ENCODE peak calls at places on chromosomes 7 and 10, in five cellular contexts. One of them, this sample, is unnamed.
A peak's percentile ranks its signal among the peaks of the same experiment; 100 is the strongest.

GRCh38 chr10:43120948-43121290 is 17.3 kb upstream of the CSGALNACT2 start:
- DNase-seq in HTR-8/SVneo: no peak
- DNase-seq in Daoy: peak; percentile 43
- DNase-seq in Peyer's patch: no peak
- DNase-seq in cardiac fibroblast: no peak
- DNase-seq in this sample: peak; percentile 17

GRCh38 chr7:22351878-22352277 is 5.1 kb downstream of the RAPGEF5 start:
- DNase-seq in cardiac fibroblast: no peak
- DNase-seq in HTR-8/SVneo: no peak
- DNase-seq in Peyer's patch: no peak
- DNase-seq in Daoy: peak; percentile 33
- DNase-seq in this sample: no peak

GRCh38 chr10:119289227-119289925 is 82.0 kb downstream of the GRK5 start:
- DNase-seq in Peyer's patch: no peak
- DNase-seq in HTR-8/SVneo: no peak
- DNase-seq in Daoy: no peak
- DNase-seq in cardiac fibroblast: no peak
- DNase-seq in this sample: peak; percentile 29

GRCh38 chr10:58791137-58791536 is 278.5 kb downstream of the BICC1 start:
- DNase-seq in Daoy: no peak
- DNase-seq in HTR-8/SVneo: no peak
- DNase-seq in Peyer's patch: no peak
- DNase-seq in cardiac fibroblast: peak; percentile 64
- DNase-seq in this sample: no peak

GRCh38 chr7:120502132-120502531 is 229.2 kb downstream of the KCND2 start:
- DNase-seq in Peyer's patch: no peak
- DNase-seq in Daoy: no peak
- DNase-seq in cardiac fibroblast: no peak
- DNase-seq in HTR-8/SVneo: no peak
- DNase-seq in this sample: no peak

GRCh38 chr10:22824520-22824919 is 103.3 kb upstream of the ARMC3 start:
- DNase-seq in Peyer's patch: no peak
- DNase-seq in cardiac fibroblast: no peak
- DNase-seq in HTR-8/SVneo: no peak
- DNase-seq in Daoy: no peak
- DNase-seq in this sample: no peak

GRCh38 chr7:79420464-79420863 is 33.0 kb downstream of the MAGI2 start:
- DNase-seq in Daoy: peak; percentile 73
- DNase-seq in cardiac fibroblast: peak; percentile 75
- DNase-seq in Peyer's patch: no peak
- DNase-seq in HTR-8/SVneo: peak; percentile 2
- DNase-seq in this sample: no peak

GRCh38 chr7:45709168-45710034 is 135.2 kb downstream of the ADCY1 start:
- DNase-seq in cardiac fibroblast: peak; percentile 14
- DNase-seq in Peyer's patch: no peak
- DNase-seq in Daoy: no peak
- DNase-seq in HTR-8/SVneo: no peak
- DNase-seq in this sample: peak; percentile 10

GRCh38 chr7:127541548-127541947 is 43.8 kb downstream of the GCC1 start:
- DNase-seq in cardiac fibroblast: no peak
- DNase-seq in Daoy: no peak
- DNase-seq in HTR-8/SVneo: no peak
- DNase-seq in Peyer's patch: no peak
- DNase-seq in this sample: no peak